ENCODE peak calls at places on chromosome 21, in eight cellular contexts. X, S, T, Z, W, R, U and D are unnamed samples. For H3K4me1, the result is how much of the 10 kb centered on the place peaks cover.

GRCh38 chr21:39529026-39529425 is 77.3 kb downstream of the SH3BGR start:
- DNase-seq in T (no peak), U (no peak), Z (no peak), R (no peak), X (peak), S (peak), W (no peak), D (no peak)

GRCh38 chr21:31471865-31472264 is 127.8 kb upstream of the TIAM1 start:
- DNase-seq in T (no peak), U (no peak), X (no peak), S (no peak), W (no peak), R (no peak), Z (no peak), D (no peak)

GRCh38 chr21:32253215-32253641 is 25.6 kb downstream of the MIS18A start:
- DNase-seq in T (no peak), R (peak), Z (no peak), U (no peak), W (no peak), X (no peak), S (peak), D (no peak)

GRCh38 chr21:15421947-15422346 is 307.8 kb upstream of the USP25 start:
- DNase-seq in W (no peak), S (no peak), T (no peak), Z (no peak), X (no peak), R (no peak), U (no peak), D (no peak)

GRCh38 chr21:25467891-25468290 is 139.4 kb downstream of the MRPL39 start:
- DNase-seq in W (no peak), U (no peak), S (no peak), T (no peak), X (no peak), Z (no peak), R (no peak), D (no peak)

GRCh38 chr21:16069713-16070112 is 339.9 kb downstream of the USP25 start:
- DNase-seq in T (no peak), W (no peak), Z (no peak), U (no peak), R (no peak), X (no peak), S (no peak), D (no peak)

GRCh38 chr21:24225432-24225831 is 1381.8 kb downstream of the MRPL39 start:
- DNase-seq in U (no peak), X (no peak), R (no peak), S (no peak), W (no peak), Z (no peak), T (no peak), D (no peak)

GRCh38 chr21:25974937-25975336 is 195.6 kb downstream of the APP start:
- DNase-seq in Z (no peak), W (no peak), U (no peak), S (no peak), R (no peak), T (no peak), X (no peak), D (no peak)

GRCh38 chr21:14687277-14687642 is 141.1 kb upstream of the SAMSN1 start:
- DNase-seq in T (no peak), Z (no peak), X (no peak), W (no peak), R (no peak), U (no peak), S (no peak), D (no peak)

GRCh38 chr21:33330726-33331125 is 6.0 kb downstream of the IFNAR1 start:
- DNase-seq in R (no peak), W (no peak), Z (no peak), T (no peak), S (no peak), X (no peak), U (no peak), D (no peak)

GRCh38 chr21:33332143-33332542 is 7.4 kb downstream of the IFNAR1 start:
- DNase-seq in X (no peak), Z (no peak), S (no peak), U (no peak), T (no peak), R (no peak), W (no peak), D (no peak)

GRCh38 chr21:33334824-33335223 is 10.1 kb downstream of the IFNAR1 start:
- DNase-seq in T (no peak), R (no peak), Z (no peak), W (no peak), S (no peak), U (no peak), X (no peak), D (no peak)

GRCh38 chr21:33339135-33339534 is 14.4 kb downstream of the IFNAR1 start:
- DNase-seq in W (no peak), U (no peak), Z (no peak), S (no peak), T (no peak), X (no peak), R (no peak), D (no peak)

DNA sequence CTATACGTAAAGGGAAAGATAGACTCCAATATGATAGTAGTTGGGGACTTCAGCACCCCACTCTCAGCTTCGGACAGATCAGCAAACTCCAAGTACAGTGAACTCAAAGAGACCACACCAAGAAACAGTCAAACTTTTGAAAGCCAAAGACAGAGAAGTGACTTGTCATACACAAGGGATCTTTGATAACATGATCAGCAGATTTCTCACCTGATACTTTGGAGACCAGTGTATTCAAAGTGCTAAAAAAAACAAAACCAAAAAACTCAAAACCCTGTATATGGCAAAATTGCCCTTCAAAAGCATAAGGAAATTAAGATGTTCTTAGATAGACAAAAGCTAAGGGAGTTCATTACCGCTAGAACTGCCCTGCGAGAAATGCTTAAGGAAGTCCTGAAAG is 9.4 kb downstream of the IFNAR1 start:
- DNase-seq in S (no peak), R (no peak), Z (no peak), X (no peak), W (no peak), U (no peak), T (no peak), D (no peak)
- H3K4me1 ChIP-seq in S (under half), R (under half), Z (under half), X (under half), W (under half), U (under half), T (under half), D (under half)

GRCh38 chr21:41322496-41323382 is 6.1 kb downstream of the FAM3B start:
- DNase-seq in R (no peak), U (no peak), X (peak), S (no peak), T (peak), Z (no peak), W (no peak), D (no peak)

GRCh38 chr21:41326414-41327080 is 9.9 kb downstream of the FAM3B start:
- DNase-seq in R (no peak), U (no peak), S (no peak), X (no peak), Z (peak), W (no peak), T (no peak), D (no peak)

GRCh38 chr21:41325138-41325537 is 8.5 kb downstream of the FAM3B start:
- DNase-seq in S (no peak), W (no peak), T (no peak), U (no peak), Z (no peak), R (no peak), X (no peak), D (no peak)

GRCh38 chr21:41328660-41329300 is 12.2 kb downstream of the FAM3B start:
- DNase-seq in W (no peak), X (no peak), Z (no peak), U (no peak), T (no peak), R (no peak), S (no peak), D (no peak)

DNA sequence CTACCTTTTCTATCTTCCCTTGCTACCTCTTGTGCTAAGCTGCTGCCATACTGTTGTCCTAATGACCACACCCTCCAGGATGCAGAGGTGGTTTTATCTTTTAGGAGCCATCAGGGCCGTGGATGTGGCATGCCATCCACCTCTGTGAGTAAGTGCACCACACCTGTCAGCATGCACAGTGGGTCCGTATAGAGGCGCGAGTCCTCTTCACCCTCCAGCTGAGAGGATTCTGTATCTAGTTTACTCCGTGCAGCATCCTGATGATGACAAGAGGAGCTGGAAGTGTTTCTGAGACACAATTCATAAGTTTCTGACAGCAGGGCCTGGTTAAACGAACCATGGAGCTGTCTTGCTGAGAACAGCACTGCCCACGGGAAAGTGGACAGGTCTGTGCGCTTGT is 11.2 kb downstream of the FAM3B start:
- DNase-seq in R (no peak), S (no peak), Z (no peak), U (no peak), T (no peak), X (no peak), W (no peak), D (no peak)
- H3K4me1 ChIP-seq in R (under half), S (under half), Z (under half), U (under half), T (under half), X (under half), W (under half), D (under half)

GRCh38 chr21:29305561-29305960 is 6.8 kb downstream of the BACH1 start:
- DNase-seq in Z (no peak), S (no peak), T (no peak), R (no peak), X (no peak), W (no peak), U (no peak), D (no peak)
- H3K4me1 ChIP-seq in Z (half or more), S (under half), T (under half), R (half or more), X (under half), W (half or more), U (under half), D (under half)

GRCh38 chr21:43881918-43882317 is 16.9 kb downstream of the AGPAT3 start:
- DNase-seq in R (no peak), Z (no peak), S (no peak), W (no peak), X (no peak), T (no peak), U (no peak), D (no peak)

GRCh38 chr21:43884861-43885370 is 19.9 kb downstream of the AGPAT3 start:
- DNase-seq in R (peak), T (no peak), Z (no peak), S (no peak), X (no peak), U (no peak), W (peak), D (no peak)

GRCh38 chr21:43881283-43881682 is 16.3 kb downstream of the AGPAT3 start:
- DNase-seq in Z (no peak), S (no peak), T (no peak), R (no peak), X (no peak), W (no peak), U (no peak), D (no peak)

GRCh38 chr21:43884012-43884860 is 19.2 kb downstream of the AGPAT3 start:
- DNase-seq in R (no peak), S (peak), W (peak), X (peak), U (no peak), Z (peak), T (peak), D (no peak)

DNA sequence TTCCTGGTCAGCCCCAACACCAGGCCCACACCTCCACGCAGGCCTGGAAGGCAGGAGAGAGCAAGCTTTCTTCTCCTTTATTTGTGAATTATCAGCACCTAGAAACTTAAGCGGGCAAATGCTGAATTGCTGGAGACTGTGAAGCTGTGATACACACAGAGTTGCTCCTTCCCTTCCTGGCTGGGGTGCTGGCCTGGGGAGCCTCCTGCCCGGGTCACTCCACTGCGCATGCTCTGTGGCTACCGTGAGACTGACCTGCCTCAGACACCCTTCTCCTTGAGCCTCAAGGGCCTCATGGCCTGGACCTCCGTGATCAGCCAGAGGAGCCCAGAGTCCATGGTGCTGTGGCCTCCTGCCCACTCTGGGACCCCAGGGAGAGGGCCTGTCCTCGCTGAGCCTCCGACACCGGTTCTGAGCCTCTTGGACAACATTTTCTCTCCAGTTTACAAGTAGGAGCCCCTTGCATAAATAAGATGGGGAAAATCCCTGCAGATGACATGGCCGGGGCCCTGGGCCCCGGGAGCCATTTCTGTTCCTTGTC is 18.0 kb downstream of the AGPAT3 start:
- DNase-seq in X (no peak), W (peak), S (no peak), U (no peak), R (no peak), Z (no peak), T (no peak), D (no peak)
- H3K4me1 ChIP-seq in X (under half), W (under half), S (under half), U (under half), R (under half), Z (half or more), T (under half), D (under half)

GRCh38 chr21:42187976-42188653 is 30.8 kb upstream of the ABCG1 start:
- DNase-seq in Z (peak), R (peak), W (no peak), T (no peak), X (no peak), U (no peak), S (no peak), D (no peak)
- H3K4me1 ChIP-seq in Z (under half), R (under half), W (under half), T (under half), X (under half), U (under half), S (under half), D (under half)

DNA sequence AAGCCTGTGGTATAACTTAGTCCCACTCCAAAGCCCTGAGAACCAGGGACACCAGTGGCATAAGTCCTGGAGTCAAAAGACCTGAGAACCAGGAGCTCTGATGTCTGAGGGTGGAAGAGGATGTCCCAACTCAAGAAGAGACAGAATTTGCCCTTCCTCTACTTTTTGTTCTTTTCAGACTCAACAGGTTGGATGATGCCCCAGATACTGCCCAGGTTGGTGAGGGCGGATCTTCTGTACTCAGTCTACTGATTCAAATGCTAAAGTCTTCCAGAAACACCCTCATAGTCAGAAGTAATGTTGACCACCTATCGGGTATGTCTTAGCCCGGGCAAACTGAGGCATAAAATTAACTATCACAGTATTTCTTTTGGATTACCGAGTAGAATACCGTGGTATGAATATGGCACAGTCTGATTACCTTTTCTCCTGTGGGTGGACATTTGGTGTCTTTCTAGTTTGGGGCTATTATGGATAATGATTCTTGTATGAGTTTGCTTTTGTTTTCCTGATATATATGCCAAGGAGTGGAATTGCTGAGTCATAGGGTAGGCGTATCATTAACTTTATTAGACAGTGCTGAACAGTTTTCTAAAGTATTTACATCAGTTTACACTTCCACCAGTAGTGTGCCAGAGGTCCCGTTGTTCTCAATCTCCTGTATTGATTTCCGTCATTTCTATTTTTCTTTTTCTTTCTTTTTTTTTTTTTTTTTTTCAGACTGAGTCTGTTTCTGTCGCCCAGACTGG is 3.2 kb upstream of the CHAF1B start:
- DNase-seq in W (no peak), S (no peak), U (no peak), R (no peak), X (no peak), T (no peak), Z (no peak), D (no peak)
- H3K4me1 ChIP-seq in W (under half), S (under half), U (under half), R (under half), X (under half), T (under half), Z (under half), D (under half)

GRCh38 chr21:38299651-38300050 is 42.9 kb downstream of the KCNJ15 start:
- DNase-seq in U (no peak), T (no peak), R (no peak), S (no peak), W (no peak), Z (no peak), X (no peak), D (no peak)
- H3K4me1 ChIP-seq in U (under half), T (under half), R (under half), S (under half), W (under half), Z (under half), X (under half), D (under half)

DNA sequence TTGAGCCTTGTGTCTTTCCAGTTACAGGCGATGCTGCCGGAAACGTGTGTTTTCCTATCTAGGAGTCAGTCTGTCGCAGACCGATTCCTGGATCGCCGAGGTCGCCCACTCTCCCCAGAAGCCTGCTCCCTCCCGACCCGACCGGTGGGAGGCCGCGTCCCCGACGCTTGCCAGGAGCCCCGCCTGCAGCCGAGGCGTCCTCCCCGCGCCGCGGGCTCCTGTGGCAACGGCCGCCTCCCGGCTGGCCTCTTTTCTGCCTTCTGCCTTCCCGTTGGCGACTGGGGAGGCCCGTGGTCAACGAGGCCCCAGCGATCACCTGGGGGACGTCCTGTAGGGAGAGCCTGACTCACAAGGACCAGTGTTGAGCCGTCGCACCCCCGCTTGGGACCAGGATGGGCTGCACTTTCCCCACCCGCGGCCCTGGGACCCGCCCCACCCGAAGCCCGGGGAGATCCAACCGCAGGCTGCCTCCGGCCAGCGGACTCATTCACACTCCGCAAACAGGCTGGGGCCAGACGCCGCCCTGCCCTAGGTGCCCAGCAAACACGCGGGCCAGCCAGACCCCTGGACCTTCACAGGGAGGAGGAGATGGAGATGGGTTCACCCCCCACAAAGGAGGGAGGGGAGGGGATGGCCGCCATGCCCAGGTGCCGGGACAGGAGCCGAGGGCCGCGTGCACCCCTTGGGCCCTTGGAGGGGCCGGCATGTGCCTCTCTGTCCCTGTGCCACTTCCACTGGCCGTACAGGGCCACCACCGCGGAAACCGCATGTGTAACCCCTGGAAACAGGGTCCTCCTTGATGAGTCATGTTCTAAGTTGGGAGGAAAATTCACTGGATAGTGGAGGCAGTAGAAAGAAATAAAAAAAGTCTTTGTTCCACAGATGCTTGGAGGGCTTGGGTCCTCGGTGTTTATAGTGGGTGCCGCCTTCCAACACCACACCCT is 7.2 kb upstream of the COL6A1 start:
- DNase-seq in X (peak), R (peak), Z (peak), W (peak), T (peak), U (peak), S (no peak), D (peak)
- H3K4me1 ChIP-seq in X (under half), R (half or more), Z (half or more), W (under half), T (under half), U (under half), S (under half), D (under half)